ENCODE peak calls at places on chromosomes 6 and 20, in eight cellular contexts. I is lower lobe of right lung; T is MM.1S; H is HepG2; N is Peyer's patch; G is aorta; L is CD8-positive, alpha-beta T cell; A is prostate gland. P is an unnamed sample.

GRCh38 chr6:3314176-3314575 is 55.4 kb downstream of the PSMG4 start:
- DNase-seq in A (no peak), G (no peak), L (no peak), I (no peak), T (no peak), N (no peak), H (no peak), P (no peak)

GRCh38 chr6:144036064-144036873 is 28.2 kb upstream of the PLAGL1 start:
- DNase-seq in I (peak; percentile 55), H (peak; percentile 21), G (peak; percentile 63), T (no peak), L (no peak), N (peak; percentile 55), A (no peak), P (peak; percentile 52)

GRCh38 chr6:51459958-51460357 is 627.5 kb downstream of the PKHD1 start:
- DNase-seq in L (no peak), T (peak; percentile 56), H (no peak), N (no peak), G (no peak), I (no peak), A (no peak), P (no peak)

GRCh38 chr6:131290955-131291354 is 155.7 kb downstream of the AKAP7 start:
- DNase-seq in I (no peak), T (no peak), L (no peak), G (no peak), A (no peak), H (no peak), N (no peak), P (no peak)

GRCh38 chr6:108947114-108947854 is 99.1 kb downstream of the ARMC2 start:
- DNase-seq in L (no peak), G (no peak), A (peak; percentile 80), N (no peak), T (no peak), H (no peak), I (no peak), P (no peak)

GRCh38 chr6:85594197-85594930 is 706 bp upstream of the SNX14 start:
- DNase-seq in A (peak; percentile 33), T (peak; percentile 44), L (no peak), N (no peak), H (no peak), G (no peak), I (no peak), P (peak; percentile 47)

GRCh38 chr20:38184098-38184497 is 19.0 kb upstream of the TGM2 start:
- DNase-seq in T (no peak), L (no peak), I (no peak), A (no peak), N (no peak), G (no peak), H (no peak), P (no peak)

GRCh38 chr6:112014483-112014882 is 39.4 kb upstream of the CCN6 start:
- DNase-seq in G (no peak), N (no peak), H (no peak), A (no peak), I (no peak), L (no peak), T (no peak), P (no peak)

GRCh38 chr6:47749726-47750125 is 32.1 kb upstream of the OPN5 start:
- DNase-seq in H (no peak), I (no peak), L (no peak), T (no peak), G (no peak), N (no peak), A (no peak), P (no peak)

GRCh38 chr6:134482585-134483346 is 164.9 kb upstream of the SGK1 start:
- DNase-seq in G (no peak), H (no peak), A (no peak), T (no peak), I (no peak), L (no peak), N (no peak), P (no peak)

GRCh38 chr20:3115190-3116107 is 30.9 kb upstream of the AVP start:
- DNase-seq in T (peak; percentile 38), A (no peak), L (no peak), H (peak; percentile 72), I (no peak), G (no peak), N (no peak), P (peak; percentile 45)

GRCh38 chr6:77650098-77650663 is 2.7 kb upstream of the MEI4 start:
- DNase-seq in H (no peak), I (peak; percentile 47), G (peak; percentile 49), T (peak; percentile 37), N (peak; percentile 40), L (no peak), A (no peak), P (no peak)

GRCh38 chr6:140393665-140394064 is 1019.2 kb upstream of the CITED2 start:
- DNase-seq in L (no peak), N (no peak), G (no peak), A (no peak), T (no peak), I (no peak), H (no peak), P (no peak)

GRCh38 chr20:53872561-53873248 is 197.7 kb downstream of the BCAS1 start:
- DNase-seq in T (peak; percentile 72), I (no peak), L (no peak), A (no peak), N (no peak), G (no peak), H (no peak), P (no peak)

GRCh38 chr6:112470950-112471349 is 123.8 kb downstream of the RFPL4B start:
- DNase-seq in A (no peak), H (no peak), I (no peak), T (no peak), L (no peak), G (no peak), N (no peak), P (peak; percentile 0)

GRCh38 chr6:132527791-132528190 is 10.3 kb upstream of the TAAR9 start:
- DNase-seq in L (no peak), H (no peak), A (no peak), I (no peak), T (no peak), G (no peak), N (no peak), P (peak; percentile 88)

GRCh38 chr6:120671519-120671918 is 662.8 kb downstream of the TBC1D32 start:
- DNase-seq in G (no peak), N (no peak), H (peak; percentile 3), A (no peak), I (no peak), L (no peak), T (no peak), P (no peak)

GRCh38 chr6:37965964-37966676 is 146.6 kb downstream of the ZFAND3 start:
- DNase-seq in L (no peak), I (no peak), H (peak; percentile 15), T (no peak), A (no peak), G (no peak), N (no peak), P (no peak)

DNA sequence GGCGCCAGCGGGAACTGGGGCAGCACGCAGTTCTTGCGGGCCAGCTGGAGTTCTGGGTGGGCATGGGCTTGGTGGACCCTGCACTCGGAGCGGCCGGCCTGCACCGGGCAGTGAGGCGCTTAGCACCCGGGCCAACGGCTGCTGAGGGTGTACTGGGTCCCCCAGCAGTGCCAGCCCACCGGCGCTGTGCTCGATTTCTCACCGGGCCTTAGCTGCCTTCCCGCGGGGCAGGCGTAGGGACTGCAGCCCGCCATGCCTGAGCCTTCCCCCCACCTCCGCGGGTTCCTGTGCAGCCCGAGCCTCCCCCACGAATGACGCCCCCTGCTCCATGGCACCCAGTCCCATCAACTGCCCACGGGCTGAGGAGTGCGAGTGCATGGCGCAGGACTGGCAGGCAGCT is 168.8 kb downstream of the CD24 start:
- DNase-seq in T (no peak), N (no peak), L (no peak), I (no peak), A (no peak), G (no peak), H (no peak), P (no peak)
- H3K9me3 ChIP-seq in T (no peaks in the 10 kb centered on the region), N (peaks cover 21% of the 10 kb centered on the region), L (peaks cover 3% of the 10 kb centered on the region), I (peaks cover 27% of the 10 kb centered on the region), A (peaks cover 6% of the 10 kb centered on the region), G (peaks cover 12% of the 10 kb centered on the region), H (peaks cover 8% of the 10 kb centered on the region), P (peaks cover 2% of the 10 kb centered on the region)

GRCh38 chr20:21601799-21602198 is 87.9 kb upstream of the NKX2-2 start:
- DNase-seq in N (no peak), I (no peak), G (no peak), H (no peak), A (no peak), T (no peak), L (no peak), P (no peak)
- H3K9me3 ChIP-seq in N (no peaks in the 10 kb centered on the region), I (peaks cover 9% of the 10 kb centered on the region), G (peaks cover 5% of the 10 kb centered on the region), H (peaks cover 31% of the 10 kb centered on the region), A (no peaks in the 10 kb centered on the region), T (no peaks in the 10 kb centered on the region), L (peaks cover 3% of the 10 kb centered on the region), P (no peaks in the 10 kb centered on the region)

GRCh38 chr6:106740287-106740686 is 110.9 kb downstream of the QRSL1 start:
- DNase-seq in H (no peak), G (no peak), I (no peak), T (no peak), A (no peak), L (no peak), N (no peak), P (no peak)
- H3K9me3 ChIP-seq in H (peaks cover 9% of the 10 kb centered on the region), G (peaks cover 1% of the 10 kb centered on the region), I (peaks cover 6% of the 10 kb centered on the region), T (no peaks in the 10 kb centered on the region), A (no peaks in the 10 kb centered on the region), L (no peaks in the 10 kb centered on the region), N (peaks cover 6% of the 10 kb centered on the region), P (no peaks in the 10 kb centered on the region)

DNA sequence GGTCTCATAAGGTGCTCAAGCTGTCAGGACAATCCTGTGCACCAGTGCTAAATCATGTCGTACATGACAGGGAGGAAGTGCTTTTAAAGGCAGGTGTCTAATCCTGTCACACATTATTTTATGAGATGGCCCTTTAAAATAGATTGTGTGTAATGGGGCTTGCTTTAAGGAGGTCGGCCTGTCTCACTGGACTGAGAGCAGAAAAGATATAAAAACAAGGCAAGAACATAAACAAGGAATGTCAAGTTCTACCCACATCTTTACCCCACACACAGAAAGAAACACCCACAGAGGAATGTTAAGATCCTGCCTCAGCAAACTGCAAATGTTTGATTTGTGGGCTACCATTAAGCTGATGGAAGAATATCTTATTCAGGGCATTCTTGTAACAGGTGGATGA is 279.0 kb downstream of the FOXA2 start:
- DNase-seq in N (no peak), I (no peak), G (no peak), T (no peak), L (no peak), H (no peak), A (no peak), P (no peak)
- H3K9me3 ChIP-seq in N (no peaks in the 10 kb centered on the region), I (no peaks in the 10 kb centered on the region), G (peaks cover 1% of the 10 kb centered on the region), T (no peaks in the 10 kb centered on the region), L (no peaks in the 10 kb centered on the region), H (no peaks in the 10 kb centered on the region), A (no peaks in the 10 kb centered on the region), P (no peaks in the 10 kb centered on the region)

GRCh38 chr6:118862443-118862842 is 31.5 kb upstream of the ASF1A start:
- DNase-seq in I (no peak), L (no peak), N (no peak), T (no peak), A (no peak), G (no peak), H (no peak), P (no peak)
- H3K9me3 ChIP-seq in I (no peaks in the 10 kb centered on the region), L (no peaks in the 10 kb centered on the region), N (no peaks in the 10 kb centered on the region), T (no peaks in the 10 kb centered on the region), A (no peaks in the 10 kb centered on the region), G (no peaks in the 10 kb centered on the region), H (no peaks in the 10 kb centered on the region), P (no peaks in the 10 kb centered on the region)

GRCh38 chr20:56032251-56032650 is 26.9 kb upstream of the CBLN4 start:
- DNase-seq in N (no peak), I (no peak), H (no peak), T (no peak), G (no peak), A (no peak), L (no peak), P (no peak)
- H3K9me3 ChIP-seq in N (peaks cover 9% of the 10 kb centered on the region), I (peaks cover 57% of the 10 kb centered on the region), H (peaks cover 93% of the 10 kb centered on the region), T (peaks cover 2% of the 10 kb centered on the region), G (peaks cover 6% of the 10 kb centered on the region), A (no peaks in the 10 kb centered on the region), L (peaks cover 6% of the 10 kb centered on the region), P (no peaks in the 10 kb centered on the region)